ENCODE peak calls at places on chromosomes 4 and X, in nine cellular contexts. Z is hippocampal formation, Q is psoas muscle, J is substantia nigra, W is AG10803, K is NCI-H345, V is astrocyte of the spinal cord, L is NCI-H1105 treated with DMSO at 0.1 percent for 48 hours, G is omental fat pad. B is an unnamed sample.

GRCh38 chr4:8262637-8263322 is 6.8 kb upstream of the HTRA3 start:
- DNase-seq in L (no peak), Q (no peak), G (no peak), K (no peak), Z (no peak), V (no peak), W (no peak), J (no peak), B (no peak)

GRCh38 chrX:82081027-82081426 is 879.1 kb downstream of the SH3BGRL start:
- DNase-seq in Q (no peak), L (no peak), K (no peak), G (no peak), J (no peak), Z (no peak), W (no peak), V (no peak), B (no peak)

GRCh38 chr4:17516980-17517379 is 2.0 kb downstream of the CLRN2 start:
- DNase-seq in Q (no peak), J (no peak), L (no peak), K (no peak), V (no peak), G (no peak), W (no peak), Z (no peak), B (no peak)

GRCh38 chr4:5435823-5436222 is 272.5 kb downstream of the EVC2 start:
- DNase-seq in Q (no peak), K (no peak), W (no peak), Z (no peak), V (no peak), G (no peak), J (no peak), L (no peak), B (no peak)

GRCh38 chr4:65007841-65008439 is 598.7 kb upstream of the TECRL start:
- DNase-seq in K (peak; percentile 41), Q (no peak), Z (no peak), W (peak; percentile 6), L (peak; percentile 24), J (no peak), V (peak; percentile 66), G (no peak), B (peak; percentile 24)

GRCh38 chrX:9644335-9644734 is 121.3 kb downstream of the GPR143 start:
- DNase-seq in L (peak; percentile 14), V (no peak), K (peak; percentile 31), J (no peak), G (no peak), Q (no peak), Z (no peak), W (peak; percentile 5), B (no peak)

GRCh38 chr4:159146007-159146330 is 43.1 kb downstream of the RAPGEF2 start:
- DNase-seq in W (no peak), V (no peak), Z (no peak), Q (no peak), L (no peak), G (no peak), K (no peak), J (no peak), B (no peak)

GRCh38 chrX:141415889-141416288 is 168.6 kb downstream of the SPANXA1 start:
- DNase-seq in Z (no peak), W (no peak), K (no peak), J (no peak), L (no peak), V (no peak), Q (no peak), G (no peak), B (no peak)

GRCh38 chr4:18882468-18882867 is 860.9 kb upstream of the LCORL start:
- DNase-seq in L (no peak), J (no peak), W (peak; percentile 50), K (no peak), V (peak; percentile 74), G (no peak), Z (no peak), Q (no peak), B (peak; percentile 81)

GRCh38 chr4:112225157-112225556 is 6.4 kb upstream of the AP1AR start:
- DNase-seq in Q (no peak), K (no peak), J (no peak), G (no peak), W (no peak), V (no peak), L (no peak), Z (no peak), B (no peak)

GRCh38 chr4:168614316-168615057 is 117.6 kb downstream of the PALLD start:
- DNase-seq in Q (no peak), W (peak; percentile 68), G (no peak), L (no peak), K (no peak), V (peak; percentile 49), J (no peak), Z (no peak), B (no peak)

GRCh38 chrX:54810532-54810931 is 3.0 kb downstream of the MAGED2 start:
- DNase-seq in K (no peak), J (no peak), W (no peak), Q (no peak), L (no peak), V (no peak), G (no peak), Z (no peak), B (no peak)

GRCh38 chrX:124030520-124030919 is 69.0 kb downstream of the STAG2 start:
- DNase-seq in G (no peak), L (no peak), J (no peak), Z (no peak), W (no peak), K (no peak), Q (no peak), V (no peak), B (no peak)

GRCh38 chr4:1939664-1940509 is 68.7 kb downstream of the NSD2 start:
- DNase-seq in W (peak; percentile 72), Q (no peak), V (peak; percentile 95), L (peak; percentile 9), K (peak; percentile 8), Z (no peak), J (no peak), G (no peak), B (peak; percentile 54)

GRCh38 chr4:110201502-110201901 is 3.1 kb upstream of the ELOVL6 start:
- DNase-seq in V (no peak), G (no peak), L (no peak), Z (no peak), Q (no peak), K (no peak), J (no peak), W (no peak), B (no peak)

B was measured in retinal pigment epithelial cell.